ENCODE peak calls at places on chromosomes 11 and 22, in five cellular contexts. D is sigmoid colon; R is CD8-positive, alpha-beta T cell; V is neuronal stem cell; J is SK-N-SH. E is an unnamed sample.
A peak's percentile ranks its signal among the peaks of the same experiment; 100 is the strongest.

GRCh38 chr22:17807571-17808410 is 33.5 kb upstream of the BID start:
- DNase-seq in D (no peak), R (no peak), J (no peak), V (no peak), E (no peak)

GRCh38 chr22:40960137-40960536 is 9.0 kb downstream of the RBX1 start:
- DNase-seq in R (no peak), J (no peak), D (no peak), V (no peak), E (no peak)

GRCh38 chr11:72220696-72221363 is 3.7 kb upstream of the INPPL1 start:
- DNase-seq in D (no peak), J (no peak), R (no peak), V (no peak), E (no peak)

GRCh38 chr11:13008625-13009475 is at the start of gene RASSF10:
- DNase-seq in J (peak; percentile 93), R (no peak), D (peak; percentile 63), V (peak; percentile 80), E (peak; percentile 97)

GRCh38 chr22:36445158-36445668 is 36.2 kb downstream of the TXN2 start:
- DNase-seq in D (peak; percentile 90), J (no peak), R (no peak), V (no peak), E (no peak)

GRCh38 chr11:66314186-66314501 is 2.7 kb downstream of the CD248 start:
- DNase-seq in V (no peak), J (no peak), R (no peak), D (no peak), E (no peak)

GRCh38 chr11:123654566-123655081 is at the start of gene SCN3B:
- DNase-seq in R (no peak), J (peak; percentile 99), D (peak; percentile 71), V (peak; percentile 72), E (peak; percentile 97)

GRCh38 chr22:29344137-29344536 is 28.6 kb upstream of the RASL10A start:
- DNase-seq in J (peak; percentile 76), R (no peak), D (peak; percentile 94), V (no peak), E (no peak)

GRCh38 chr22:33577862-33578411 is 342.3 kb downstream of the LARGE1 start:
- DNase-seq in D (no peak), J (peak; percentile 37), R (no peak), V (no peak), E (no peak)

GRCh38 chr22:33271390-33272161 is 213.4 kb upstream of the SYN3 start:
- DNase-seq in R (no peak), V (no peak), J (no peak), D (no peak), E (no peak)

GRCh38 chr11:96328395-96329010 is 14.5 kb downstream of the MAML2 start:
- DNase-seq in D (no peak), R (no peak), V (no peak), J (no peak), E (no peak)

GRCh38 chr11:125170001-125170405 is 5.5 kb downstream of the PKNOX2 start:
- DNase-seq in D (peak; percentile 67), J (no peak), V (no peak), R (no peak), E (peak; percentile 60)
- H3K27me3 ChIP-seq in D (no peaks in the 10 kb centered on the region), J (peaks cover 6% of the 10 kb centered on the region), V (no peaks in the 10 kb centered on the region), R (peaks cover 19% of the 10 kb centered on the region), E (peaks cover 49% of the 10 kb centered on the region)

DNA sequence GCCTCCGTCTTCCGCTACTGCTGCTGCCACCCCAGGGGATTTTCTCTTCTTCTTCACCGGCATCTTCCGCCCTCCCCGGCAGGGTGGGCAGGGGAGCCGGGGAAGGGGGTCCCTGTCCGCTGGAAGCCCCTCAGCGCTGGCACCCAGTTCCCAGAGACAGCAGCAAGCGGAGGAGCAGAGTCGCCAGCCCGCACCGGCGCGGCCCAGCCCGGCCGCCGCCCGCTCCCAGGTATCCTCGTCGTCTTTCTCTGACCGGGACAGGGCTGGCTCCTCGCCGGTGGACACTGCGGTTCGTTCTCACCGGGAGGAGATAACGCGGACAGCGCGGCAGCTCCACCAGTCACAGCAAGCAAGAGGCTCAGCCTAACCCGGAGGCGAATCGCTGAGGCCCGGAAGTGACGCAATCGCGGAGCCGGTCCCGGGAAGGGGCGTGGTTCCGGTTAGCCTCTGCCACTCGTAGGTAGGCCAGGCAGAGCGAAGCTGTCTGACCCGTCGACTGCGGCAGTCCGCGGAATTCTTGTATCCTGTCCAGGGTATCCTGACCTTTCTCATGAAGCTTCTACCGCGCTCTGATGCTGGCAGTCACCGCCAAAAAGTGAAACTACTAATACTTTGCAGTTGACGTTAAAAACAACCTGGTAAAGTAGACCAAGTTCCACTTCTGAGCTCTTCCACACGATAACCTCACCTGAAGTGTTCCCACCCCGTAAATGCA is at the start of gene DCUN1D5:
- DNase-seq in J (peak; percentile 96), V (peak; percentile 90), R (peak; percentile 96), D (peak; percentile 98), E (peak; percentile 90)
- H3K4me3 ChIP-seq in J (peak within 1 kb of the TSS; percentile 98), V (peak within 1 kb of the TSS; percentile 97), R (peak within 1 kb of the TSS; percentile 91), D (peak within 1 kb of the TSS; percentile 97), E (peak within 1 kb of the TSS; percentile 95)

GRCh38 chr11:3370268-3370870 is 8.6 kb downstream of the ZNF195 start:
- DNase-seq in V (no peak), J (no peak), R (no peak), D (no peak), E (no peak)

GRCh38 chr11:3369366-3369765 is 9.6 kb downstream of the ZNF195 start:
- DNase-seq in J (no peak), V (no peak), R (no peak), D (no peak), E (no peak)

GRCh38 chr11:3367221-3367620 is 11.7 kb downstream of the ZNF195 start:
- DNase-seq in J (no peak), D (no peak), R (no peak), V (no peak), E (no peak)

DNA sequence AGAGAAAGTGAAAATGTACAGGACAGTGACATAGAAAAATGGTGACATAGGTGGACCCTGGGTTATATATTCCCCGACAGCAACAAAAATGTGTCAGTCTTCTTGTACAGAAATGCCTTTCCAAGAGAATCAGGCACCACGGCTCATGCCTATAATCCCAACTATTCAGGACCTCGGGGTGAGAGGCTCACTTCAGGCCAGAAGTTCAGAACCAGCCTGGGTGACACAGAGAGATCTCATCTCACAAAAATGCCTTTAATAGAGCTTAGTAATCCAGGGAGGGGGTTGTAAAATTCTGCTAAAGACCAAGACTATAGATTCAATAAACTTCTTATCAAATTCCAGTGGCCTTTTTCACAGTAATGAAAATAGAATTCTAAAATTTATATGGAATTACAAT is 10.7 kb downstream of the ZNF195 start:
- DNase-seq in J (no peak), D (no peak), V (no peak), R (no peak), E (no peak)
- H3K36me3 ChIP-seq in J (peaks cover 96% of the 10 kb centered on the region), D (peaks cover 67% of the 10 kb centered on the region), V (peaks cover 41% of the 10 kb centered on the region), R (peaks cover 65% of the 10 kb centered on the region), E (peaks cover 47% of the 10 kb centered on the region)

GRCh38 chr11:111324277-111324720 is 26.0 kb downstream of the POU2AF3 start:
- DNase-seq in R (no peak), D (no peak), J (no peak), V (no peak), E (no peak)

GRCh38 chr11:111322534-111322933 is 24.2 kb downstream of the POU2AF3 start:
- DNase-seq in R (no peak), V (no peak), D (no peak), J (no peak), E (no peak)

GRCh38 chr11:111326824-111327223 is 28.5 kb downstream of the POU2AF3 start:
- DNase-seq in D (no peak), J (no peak), R (no peak), V (no peak), E (no peak)

GRCh38 chr11:111325259-111325658 is 26.9 kb downstream of the POU2AF3 start:
- DNase-seq in D (no peak), J (no peak), R (no peak), V (no peak), E (no peak)

DNA sequence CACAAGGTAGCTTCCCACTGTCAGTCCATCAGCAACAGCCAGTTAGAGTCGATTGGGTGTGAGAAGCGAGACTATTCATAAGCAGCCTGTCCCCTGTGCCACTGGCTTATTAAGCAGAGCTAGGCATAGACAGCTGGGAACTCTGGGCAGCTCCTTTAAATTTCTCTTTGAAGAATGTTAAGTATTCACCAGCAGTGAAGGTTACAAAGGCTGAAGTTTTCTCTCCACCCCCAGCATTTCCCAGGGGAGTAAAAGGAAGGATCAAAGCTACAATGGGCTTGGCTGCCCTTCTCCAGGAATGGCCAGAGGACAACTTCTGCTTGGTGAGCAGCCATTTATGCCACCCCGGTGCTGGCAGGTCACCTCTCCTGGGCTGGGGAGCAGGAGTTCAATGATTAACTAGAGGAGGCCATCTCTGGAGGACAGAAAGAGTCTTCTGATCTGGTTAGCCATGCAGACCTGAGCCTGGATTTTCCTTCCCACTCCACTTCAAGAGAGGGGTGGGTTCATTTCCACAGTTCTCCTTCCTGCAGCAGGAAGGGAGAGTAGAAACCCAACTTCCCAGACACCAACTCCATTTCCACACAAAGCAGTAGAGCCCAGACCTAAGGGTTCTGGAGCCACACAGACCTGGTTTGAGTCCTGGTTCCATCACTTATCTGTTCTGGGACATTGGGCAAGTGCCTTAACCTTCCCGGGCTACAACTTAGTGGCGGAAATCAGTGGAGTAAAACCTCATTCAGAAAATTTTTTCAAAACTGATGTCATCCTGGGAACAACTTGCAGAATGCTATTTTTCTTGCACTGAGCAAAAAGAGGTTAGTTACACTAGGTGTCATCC is 22.6 kb downstream of the POU2AF3 start:
- DNase-seq in R (no peak), J (no peak), D (no peak), V (no peak), E (no peak)
- H3K27me3 ChIP-seq in R (no peaks in the 10 kb centered on the region), J (no peaks in the 10 kb centered on the region), D (no peaks in the 10 kb centered on the region), V (no peaks in the 10 kb centered on the region), E (no peaks in the 10 kb centered on the region)

GRCh38 chr22:48489551-48490512 is 1337.8 kb downstream of the BRD1 start:
- DNase-seq in D (peak; percentile 61), V (no peak), J (peak; percentile 48), R (no peak), E (peak; percentile 83)
- H3K4me3 ChIP-seq in D (peak overlapping the region; percentile 33), V (peak overlapping the region; percentile 88), J (no peak overlapping the region), R (no peak overlapping the region), E (peak overlapping the region; percentile 60)

DNA sequence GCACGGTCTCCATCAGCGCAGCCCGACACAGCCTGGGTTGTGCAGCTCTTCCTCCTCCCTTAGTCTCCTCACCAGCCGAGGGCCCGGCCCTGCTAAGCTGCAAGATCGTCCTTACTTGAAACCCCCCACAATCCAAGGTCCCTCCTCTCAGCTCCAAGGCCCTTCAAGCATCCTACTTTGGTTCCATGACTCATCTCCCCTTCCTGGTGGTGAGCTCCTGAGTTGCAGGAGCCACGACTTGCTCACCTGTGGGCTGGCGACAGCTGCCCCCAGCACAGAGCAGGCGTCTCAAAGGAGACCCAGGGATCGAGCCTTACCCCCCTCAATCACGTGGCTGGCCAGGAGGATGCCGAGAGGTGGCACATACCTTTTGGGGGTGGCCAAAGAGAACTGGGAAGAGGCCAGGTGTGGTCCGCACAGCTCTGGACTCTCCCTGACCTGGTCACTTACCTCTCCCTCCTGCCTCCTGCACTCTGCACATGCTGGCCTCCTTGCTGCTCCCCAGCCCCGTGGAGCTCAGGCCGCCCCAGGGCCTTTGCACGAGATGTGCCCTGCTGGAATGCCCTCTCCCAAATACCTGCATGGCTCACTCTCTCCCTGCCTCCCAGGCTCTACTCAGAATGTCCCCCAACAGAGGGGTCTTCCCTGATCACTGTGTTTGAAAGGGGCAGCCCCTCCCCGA is 35.2 kb upstream of the FADD start:
- DNase-seq in R (no peak), J (no peak), V (no peak), D (no peak), E (peak; percentile 61)
- H3K36me3 ChIP-seq in R (no peaks in the 10 kb centered on the region), J (no peaks in the 10 kb centered on the region), V (no peaks in the 10 kb centered on the region), D (no peaks in the 10 kb centered on the region), E (no peaks in the 10 kb centered on the region)

GRCh38 chr11:19039409-19039808 is 21.1 kb downstream of the MRGPRX2 start:
- DNase-seq in D (no peak), R (no peak), J (no peak), V (no peak), E (no peak)
- H3K27me3 ChIP-seq in D (no peaks in the 10 kb centered on the region), R (no peaks in the 10 kb centered on the region), J (no peaks in the 10 kb centered on the region), V (no peaks in the 10 kb centered on the region), E (no peaks in the 10 kb centered on the region)